ENCODE peak calls at places on chromosomes 4 and X, in eight cellular contexts. Q is A673; X is AG20443; M is GM06990; N is activated CD8-positive, alpha-beta memory T cell treated with anti-CD3 and anti-CD28 coated beads for 4 hours; O is ovary; L is cardiac fibroblast; B is SJSA1. G is an unnamed sample.

GRCh38 chrX:106698693-106699092 is 27.8 kb upstream of the RNF128 start:
- DNase-seq in Q (no peak), X (peak), M (no peak), N (no peak), O (no peak), L (peak), B (no peak), G (no peak)

GRCh38 chr4:47466061-47466785 is 2.7 kb upstream of the COMMD8 start:
- DNase-seq in Q (no peak), X (no peak), M (no peak), N (no peak), O (no peak), L (no peak), B (no peak), G (no peak)

GRCh38 chrX:151737494-151737893 is 2.9 kb downstream of the CNGA2 start:
- DNase-seq in Q (no peak), X (no peak), M (no peak), N (no peak), O (no peak), L (no peak), B (no peak), G (no peak)

GRCh38 chr4:76854858-76855257 is 43.1 kb downstream of the SOWAHB start:
- DNase-seq in Q (no peak), X (no peak), M (no peak), N (no peak), O (no peak), L (no peak), B (no peak), G (no peak)

GRCh38 chrX:53421772-53422090 is 723 bp downstream of the SMC1A start:
- DNase-seq in Q (no peak), X (no peak), M (no peak), N (no peak), O (no peak), L (no peak), B (no peak), G (peak)

GRCh38 chr4:34371676-34372075 is 1872.6 kb downstream of the ARAP2 start:
- DNase-seq in Q (no peak), X (no peak), M (no peak), N (no peak), O (no peak), L (no peak), B (no peak), G (no peak)

GRCh38 chr4:80202784-80203553 is 5.7 kb downstream of the PRDM8 start:
- DNase-seq in Q (no peak), X (peak), M (peak), N (no peak), O (peak), L (peak), B (peak), G (no peak)

GRCh38 chr4:186999676-187000075 is 276.0 kb upstream of the FAT1 start:
- DNase-seq in Q (no peak), X (no peak), M (no peak), N (no peak), O (no peak), L (no peak), B (no peak), G (no peak)

GRCh38 chr4:184815046-184815877 is 10.5 kb downstream of the ACSL1 start:
- DNase-seq in Q (peak), X (peak), M (peak), N (no peak), O (peak), L (peak), B (peak), G (peak)

GRCh38 chrX:118807151-118808017 is 16.2 kb upstream of the ZCCHC12 start:
- DNase-seq in Q (peak), X (peak), M (peak), N (no peak), O (peak), L (peak), B (peak), G (peak)

GRCh38 chr4:87567191-87567590 is 38.0 kb upstream of the SPARCL1 start:
- DNase-seq in Q (no peak), X (no peak), M (no peak), N (no peak), O (no peak), L (no peak), B (no peak), G (no peak)

GRCh38 chr4:4364486-4365208 is 22.3 kb upstream of the NSG1 start:
- DNase-seq in Q (no peak), X (no peak), M (no peak), N (no peak), O (no peak), L (no peak), B (no peak), G (no peak)

GRCh38 chrX:44872319-44872816 is 620 bp upstream of the KDM6A start:
- DNase-seq in Q (peak), X (peak), M (no peak), N (no peak), O (no peak), L (peak), B (peak), G (no peak)

GRCh38 chr4:173411106-173411703 is 12.3 kb upstream of the SCRG1 start:
- DNase-seq in Q (no peak), X (no peak), M (no peak), N (no peak), O (no peak), L (peak), B (no peak), G (no peak)

GRCh38 chr4:55030606-55031005 is 94.8 kb downstream of the KDR start:
- DNase-seq in Q (peak), X (no peak), M (no peak), N (no peak), O (no peak), L (no peak), B (no peak), G (no peak)

GRCh38 chr4:156594619-156595018 is 377.0 kb downstream of the PDGFC start:
- DNase-seq in Q (peak), X (peak), M (no peak), N (no peak), O (peak), L (peak), B (no peak), G (no peak)

GRCh38 chr4:156534205-156534604 is 437.4 kb downstream of the PDGFC start:
- DNase-seq in Q (no peak), X (no peak), M (no peak), N (no peak), O (no peak), L (no peak), B (no peak), G (no peak)

GRCh38 chr4:4689694-4690440 is 148.0 kb upstream of the STX18 start:
- DNase-seq in Q (no peak), X (no peak), M (peak), N (no peak), O (no peak), L (no peak), B (no peak), G (no peak)

GRCh38 chr4:153792007-153792892 is 3.4 kb upstream of the SFRP2 start:
- DNase-seq in Q (peak), X (peak), M (peak), N (no peak), O (no peak), L (peak), B (no peak), G (no peak)

GRCh38 chrX:77597511-77597910 is 150.3 kb downstream of the FGF16 start:
- DNase-seq in Q (no peak), X (no peak), M (no peak), N (no peak), O (no peak), L (peak), B (no peak), G (no peak)

GRCh38 chrX:1700757-1701156 is 85.9 kb downstream of the ASMT start:
- DNase-seq in Q (no peak), X (no peak), M (no peak), N (no peak), O (no peak), L (no peak), B (no peak), G (no peak)